ENCODE peak calls at places on chromosomes 2 and 18, in five cellular contexts. S is BE2C; O is Calu3; Q is stimulated activated CD4-positive, alpha-beta T cell treated with anti-CD3 and anti-CD28 coated beads, Interleukin-4, amount 100 ng/mL, for 1 hour; L is NCI-H460. T is an unnamed sample.

GRCh38 chr2:212364586-212364985 is 174.0 kb downstream of the ERBB4 start:
- DNase-seq in Q (no peak), L (no peak), O (no peak), S (no peak), T (no peak)

GRCh38 chr2:20623741-20624155 is 27.1 kb downstream of the HS1BP3 start:
- DNase-seq in Q (no peak), S (no peak), O (no peak), L (no peak), T (no peak)

GRCh38 chr18:2192562-2192961 is 378.7 kb downstream of the METTL4 start:
- DNase-seq in O (no peak), S (no peak), L (no peak), Q (no peak), T (no peak)

GRCh38 chr2:216944733-216945132 is 84.9 kb upstream of the TNP1 start:
- DNase-seq in Q (no peak), L (no peak), O (no peak), S (no peak), T (no peak)

GRCh38 chr2:11697103-11697871 is 27.3 kb upstream of the NTSR2 start:
- DNase-seq in S (peak), Q (no peak), L (no peak), O (peak), T (peak)

GRCh38 chr18:24254071-24254470 is 115.2 kb downstream of the CABYR start:
- DNase-seq in O (no peak), S (no peak), Q (no peak), L (no peak), T (no peak)

GRCh38 chr18:69954719-69955118 is 7.0 kb upstream of the CD226 start:
- DNase-seq in L (no peak), O (no peak), S (no peak), Q (no peak), T (no peak)

GRCh38 chr18:63994783-63995399 is 25.0 kb downstream of the SERPINB8 start:
- DNase-seq in S (peak), L (peak), O (peak), Q (peak), T (peak)

GRCh38 chr18:55510809-55511208 is 77.2 kb downstream of the TCF4 start:
- DNase-seq in O (no peak), Q (no peak), S (no peak), L (peak), T (peak)

GRCh38 chr2:20205069-20205468 is 19.9 kb downstream of the SDC1 start:
- DNase-seq in O (no peak), L (no peak), S (no peak), Q (no peak), T (no peak)

GRCh38 chr18:78501251-78501650 is 478.4 kb upstream of the SALL3 start:
- DNase-seq in S (no peak), Q (no peak), L (no peak), O (no peak), T (no peak)

GRCh38 chr18:61901334-61901986 is 8.7 kb upstream of the RNF152 start:
- DNase-seq in S (peak), Q (peak), L (peak), O (peak), T (peak)

GRCh38 chr18:76476665-76477561 is 18.1 kb downstream of the ZNF516 start:
- DNase-seq in O (peak), S (no peak), Q (no peak), L (peak), T (peak)

GRCh38 chr18:24341361-24341760 is 56.3 kb downstream of the OSBPL1A start:
- DNase-seq in S (no peak), Q (no peak), O (no peak), L (no peak), T (no peak)

GRCh38 chr18:47175283-47175894 is 775 bp downstream of the IER3IP1 start:
- DNase-seq in L (no peak), S (peak), O (peak), Q (no peak), T (peak)

GRCh38 chr2:57804971-57805370 is 241.6 kb upstream of the VRK2 start:
- DNase-seq in S (no peak), O (no peak), L (no peak), Q (no peak), T (no peak)

GRCh38 chr2:184646177-184646576 is 47.8 kb downstream of the ZNF804A start:
- DNase-seq in O (peak), S (no peak), L (no peak), Q (no peak), T (no peak)

GRCh38 chr18:79411614-79412526 is 16.1 kb downstream of the NFATC1 start:
- DNase-seq in S (no peak), Q (no peak), O (no peak), L (no peak), T (peak)

GRCh38 chr2:144596074-144596871 is 76.4 kb upstream of the ZEB2 start:
- DNase-seq in Q (no peak), O (peak), S (no peak), L (peak), T (peak)

GRCh38 chr2:71824436-71824835 is 323.2 kb downstream of the CYP26B1 start:
- DNase-seq in O (no peak), Q (no peak), S (no peak), L (no peak), T (no peak)

GRCh38 chr2:215973954-215974699 is 39.2 kb downstream of the MREG start:
- DNase-seq in Q (no peak), S (no peak), L (peak), O (peak), T (no peak)

GRCh38 chr2:232632904-232633412 is 446 bp upstream of the EFHD1 start:
- DNase-seq in S (no peak), Q (no peak), L (no peak), O (peak), T (no peak)

GRCh38 chr2:206814486-206814885 is 49.1 kb downstream of the FASTKD2 start:
- DNase-seq in S (no peak), Q (no peak), L (no peak), O (no peak), T (no peak)

GRCh38 chr2:160934263-160934662 is 226.0 kb upstream of the TANK start:
- DNase-seq in O (no peak), L (no peak), S (no peak), Q (no peak), T (no peak)

GRCh38 chr2:143177081-143177786 is 48.0 kb downstream of the ARHGAP15 start:
- DNase-seq in Q (no peak), O (no peak), L (no peak), S (no peak), T (no peak)

GRCh38 chr2:77513191-77513590 is 9.0 kb downstream of the LRRTM4 start:
- DNase-seq in Q (no peak), O (no peak), S (no peak), L (peak), T (no peak)

GRCh38 chr2:215241791-215242305 is 70.0 kb upstream of the ATIC start:
- DNase-seq in Q (no peak), S (no peak), L (no peak), O (no peak), T (no peak)

GRCh38 chr2:65064728-65065552 is 8.7 kb downstream of the CEP68 start:
- DNase-seq in L (peak), Q (peak), S (peak), O (no peak), T (peak)

GRCh38 chr2:63604666-63605065 is 15.9 kb downstream of the MDH1 start:
- DNase-seq in L (no peak), S (no peak), O (no peak), Q (no peak), T (no peak)

GRCh38 chr2:106192752-106193490 is 1.2 kb downstream of the UXS1 start:
- DNase-seq in Q (peak), S (no peak), O (peak), L (peak), T (peak)

GRCh38 chr2:171228826-171229225 is 68.1 kb upstream of the TLK1 start:
- DNase-seq in O (no peak), L (no peak), S (no peak), Q (no peak), T (no peak)

GRCh38 chr2:85913854-85914524 is 25.2 kb upstream of the ST3GAL5 start:
- DNase-seq in Q (no peak), S (no peak), L (no peak), O (no peak), T (no peak)

GRCh38 chr2:206263959-206264603 is 10.4 kb upstream of the ZDBF2 start:
- DNase-seq in S (no peak), O (no peak), Q (no peak), L (no peak), T (no peak)

GRCh38 chr2:145410096-145410495 is 890.2 kb upstream of the ZEB2 start:
- DNase-seq in Q (no peak), S (no peak), L (no peak), O (no peak), T (no peak)

GRCh38 chr2:74735009-74735408 is 81.0 kb downstream of the SEMA4F start:
- DNase-seq in S (no peak), Q (no peak), O (no peak), L (no peak), T (peak)

T was measured in lung microvascular endothelial cell.